ENCODE peak calls at places on chromosomes 2 and 18, in seven cellular contexts. W is foreskin fibroblast, E is endodermal cell, T is psoas muscle, K is astrocyte of the spinal cord, G is lower leg skin, A is fibroblast of the aortic adventitia. L is an unnamed sample.

GRCh38 chr2:26696352-26696816 is 3.9 kb downstream of the KCNK3 start:
- DNase-seq in W (peak; percentile 81), G (no peak), A (peak; percentile 83), T (no peak), E (peak; percentile 72), K (peak; percentile 87), L (peak; percentile 44)

GRCh38 chr2:133390151-133390550 is 178.1 kb downstream of the NCKAP5 start:
- DNase-seq in T (no peak), A (peak; percentile 44), E (no peak), K (peak; percentile 49), W (peak; percentile 27), G (no peak), L (peak; percentile 13)

GRCh38 chr2:79511320-79511951 is 1.4 kb upstream of the CTNNA2 start:
- DNase-seq in G (no peak), T (no peak), A (peak; percentile 25), K (peak; percentile 66), W (peak; percentile 10), E (peak; percentile 90), L (peak; percentile 30)

GRCh38 chr2:168380500-168380899 is 75.6 kb upstream of the CERS6 start:
- DNase-seq in W (no peak), K (no peak), E (no peak), A (no peak), T (no peak), G (no peak), L (no peak)

GRCh38 chr2:172480301-172481218 is 53.2 kb downstream of the ITGA6 start:
- DNase-seq in W (peak; percentile 66), G (no peak), K (peak; percentile 26), T (peak; percentile 40), E (peak; percentile 47), A (peak; percentile 25), L (peak; percentile 40)

GRCh38 chr2:233053928-233054774 is 6.0 kb upstream of the INPP5D start:
- DNase-seq in G (peak; percentile 89), W (peak; percentile 72), E (peak; percentile 93), T (peak; percentile 62), K (peak; percentile 28), A (peak; percentile 29), L (peak; percentile 51)

GRCh38 chr2:219576505-219577388 is 4.6 kb downstream of the INHA start:
- DNase-seq in E (peak; percentile 87), T (no peak), K (no peak), W (no peak), A (no peak), G (no peak), L (no peak)

GRCh38 chr2:221405521-221405920 is 166.6 kb downstream of the EPHA4 start:
- DNase-seq in K (no peak), G (no peak), T (no peak), W (no peak), A (no peak), E (no peak), L (no peak)

GRCh38 chr2:99818842-99819241 is 323.5 kb downstream of the AFF3 start:
- DNase-seq in W (peak; percentile 21), E (no peak), T (no peak), G (no peak), K (no peak), A (peak; percentile 49), L (peak; percentile 74)

GRCh38 chr2:12176621-12177020 is 430.2 kb downstream of the LPIN1 start:
- DNase-seq in K (no peak), A (no peak), G (no peak), E (no peak), W (no peak), T (no peak), L (no peak)

GRCh38 chr18:27118964-27119363 is 66.1 kb downstream of the CHST9 start:
- DNase-seq in E (no peak), K (no peak), T (no peak), A (no peak), W (no peak), G (no peak), L (no peak)

GRCh38 chr2:37472959-37473358 is 128.5 kb downstream of the QPCT start:
- DNase-seq in E (no peak), K (peak; percentile 64), T (no peak), A (peak; percentile 77), G (no peak), W (peak; percentile 89), L (peak; percentile 65)

GRCh38 chr2:221573430-221574230 is 1.5 kb upstream of the EPHA4 start:
- DNase-seq in K (peak; percentile 84), A (peak; percentile 70), G (peak; percentile 98), E (peak; percentile 98), T (peak; percentile 85), W (peak; percentile 92), L (peak; percentile 71)

GRCh38 chr2:101305492-101306123 is 2.9 kb downstream of the RNF149 start:
- DNase-seq in K (peak; percentile 64), G (no peak), W (peak; percentile 74), E (no peak), A (peak; percentile 58), T (no peak), L (peak; percentile 83)

GRCh38 chr18:4636957-4637356 is 181.8 kb upstream of the DLGAP1 start:
- DNase-seq in W (no peak), K (no peak), E (no peak), G (no peak), T (no peak), A (no peak), L (no peak)

GRCh38 chr2:128736689-128737545 is 418.2 kb upstream of the HS6ST1 start:
- DNase-seq in G (peak; percentile 96), T (peak; percentile 80), E (peak; percentile 96), W (peak; percentile 82), A (peak; percentile 45), K (peak; percentile 81), L (peak; percentile 92)

GRCh38 chr2:196399736-196400691 is 228.6 kb upstream of the STK17B start:
- DNase-seq in G (no peak), W (peak; percentile 94), T (no peak), K (peak; percentile 92), A (peak; percentile 100), E (no peak), L (peak; percentile 97)

GRCh38 chr2:65856928-65857327 is 424.5 kb upstream of the SPRED2 start:
- DNase-seq in T (no peak), K (no peak), A (no peak), W (no peak), E (no peak), G (no peak), L (no peak)

GRCh38 chr18:75478996-75479870 is 51.7 kb upstream of the SMIM21 start:
- DNase-seq in W (peak; percentile 80), G (no peak), E (no peak), T (no peak), A (peak; percentile 79), K (peak; percentile 74), L (peak; percentile 82)

GRCh38 chr2:31980674-31981356 is 30.0 kb downstream of the MEMO1 start:
- DNase-seq in A (peak; percentile 22), E (no peak), G (no peak), K (peak; percentile 56), T (no peak), W (peak; percentile 38), L (peak; percentile 76)

GRCh38 chr18:10473152-10473551 is 18.7 kb downstream of the APCDD1 start:
- DNase-seq in G (no peak), E (no peak), A (no peak), K (no peak), T (no peak), W (peak; percentile 25), L (no peak)
- H3K4me3 ChIP-seq in G (no peak overlapping the region), E (no peak overlapping the region), A (no peak overlapping the region), K (no peak overlapping the region), T (no peak overlapping the region), W (no peak overlapping the region), L (no peak overlapping the region)

GRCh38 chr2:226699321-226699720 is 100.3 kb downstream of the IRS1 start:
- DNase-seq in A (peak; percentile 61), G (peak; percentile 87), T (peak; percentile 77), E (no peak), W (peak; percentile 75), K (peak; percentile 78), L (peak; percentile 60)
- TF ChIP-seq CTCF in A (no peak), G (no peak), T (peak; percentile 5), E (no peak), W (no peak), K (peak; percentile 26), L (peak; percentile 31)

GRCh38 chr2:229905601-229906000 is 16.2 kb downstream of the TRIP12 start:
- DNase-seq in T (no peak), G (no peak), E (no peak), A (no peak), K (no peak), W (no peak), L (no peak)
- H3K4me3 ChIP-seq in T (no peak overlapping the region), G (no peak overlapping the region), E (no peak overlapping the region), A (no peak overlapping the region), K (no peak overlapping the region), W (no peak overlapping the region), L (no peak overlapping the region)

GRCh38 chr2:109612991-109613921 is 510 bp downstream of the SEPTIN10 start:
- DNase-seq in T (peak; percentile 77), W (peak; percentile 70), K (peak; percentile 69), G (peak; percentile 88), E (peak; percentile 66), A (peak; percentile 78), L (peak; percentile 73)

GRCh38 chr2:109614715-109615636 is 812 bp downstream of the SOWAHC start:
- DNase-seq in A (peak; percentile 28), G (peak; percentile 89), T (peak; percentile 32), E (peak; percentile 77), W (peak; percentile 40), K (no peak), L (no peak)

GRCh38 chr2:109613922-109614714 is at the start of the genes SEPTIN10 and SOWAHC:
- DNase-seq in A (peak; percentile 99), W (peak; percentile 100), K (peak; percentile 100), E (peak; percentile 99), G (peak; percentile 99), T (peak; percentile 97), L (peak; percentile 100)

GRCh38 chr2:109616184-109616583 is 2.0 kb downstream of the SOWAHC start:
- DNase-seq in A (no peak), T (no peak), W (no peak), K (no peak), G (no peak), E (no peak), L (no peak)

GRCh38 chr2:109615637-109616144 is 1.5 kb downstream of the SOWAHC start:
- DNase-seq in E (peak; percentile 83), G (no peak), A (no peak), T (no peak), K (no peak), W (no peak), L (no peak)
- TF ChIP-seq CTCF in E (peak; percentile 64), G (no peak), A (no peak), T (no peak), K (no peak), W (no peak), L (no peak)